ENCODE peak calls at places on chromosomes 12 and 14, in ten cellular contexts. A is uterus; G is bronchial epithelial cell; J is stimulated activated CD4-positive, alpha-beta T cell treated with anti-CD3 and anti-CD28 coated beads, TNF-alpha, amount 100 ng/mL, for 1 hour; V is GM04503; X is hippocampal formation; M is mucosa of gallbladder; C is SW480; N is amygdala; Z is stimulated activated CD8-positive, alpha-beta memory T cell treated with anti-CD3 and anti-CD28 coated beads, Interleukin-4, amount 100 ng/mL, for 4 hours. Q is an unnamed sample.

GRCh38 chr12:118356809-118357326 is 15.8 kb downstream of the TAOK3 start:
- DNase-seq in A (no peak), G (peak), J (no peak), V (peak), X (no peak), M (no peak), C (no peak), N (no peak), Z (no peak), Q (peak)

GRCh38 chr14:67765192-67765834 is 51.1 kb downstream of the ZFYVE26 start:
- DNase-seq in A (no peak), G (peak), J (no peak), V (no peak), X (no peak), M (peak), C (no peak), N (no peak), Z (no peak), Q (no peak)

GRCh38 chr12:122422769-122423257 is 344 bp upstream of the CLIP1 start:
- DNase-seq in A (peak), G (peak), J (no peak), V (no peak), X (peak), M (no peak), C (peak), N (no peak), Z (no peak), Q (peak)

GRCh38 chr12:32501835-32502333 is 102.5 kb downstream of the FGD4 start:
- DNase-seq in A (peak), G (peak), J (no peak), V (peak), X (peak), M (no peak), C (peak), N (peak), Z (no peak), Q (no peak)

GRCh38 chr14:102085503-102085902 is 1.3 kb downstream of the HSP90AA1 start:
- DNase-seq in A (no peak), G (no peak), J (no peak), V (no peak), X (no peak), M (peak), C (no peak), N (no peak), Z (no peak), Q (no peak)

GRCh38 chr12:14618990-14619389 is 51.3 kb upstream of the PLBD1 start:
- DNase-seq in A (no peak), G (peak), J (no peak), V (no peak), X (peak), M (peak), C (peak), N (peak), Z (no peak), Q (peak)

GRCh38 chr14:26448181-26448855 is 149.5 kb downstream of the NOVA1 start:
- DNase-seq in A (no peak), G (no peak), J (no peak), V (no peak), X (no peak), M (no peak), C (no peak), N (no peak), Z (no peak), Q (no peak)

GRCh38 chr12:51051787-51052186 is 3.7 kb downstream of the LETMD1 start:
- DNase-seq in A (no peak), G (no peak), J (no peak), V (no peak), X (no peak), M (no peak), C (no peak), N (no peak), Z (no peak), Q (no peak)

GRCh38 chr12:113855998-113856397 is 110.1 kb downstream of the RBM19 start:
- DNase-seq in A (no peak), G (no peak), J (no peak), V (no peak), X (no peak), M (no peak), C (no peak), N (no peak), Z (no peak), Q (no peak)

Q was measured in A549.